ENCODE peak calls at places on chromosomes 5 and 9, in ten cellular contexts. H is Peyer's patch; K is sigmoid colon; Z is suprapubic skin; G is neural progenitor cell; R is fibroblast of mammary gland; F is AG04449; Y is ascending aorta; D is CD8-positive, alpha-beta T cell; I is uterus. P is an unnamed sample.

GRCh38 chr5:150789943-150790611 is 11.5 kb downstream of the SMIM3 start:
- DNase-seq in F (peak), R (peak), I (peak), Y (peak), D (peak), Z (no peak), K (peak), H (no peak), G (peak), P (peak)

GRCh38 chr9:105205787-105206511 is 38.5 kb upstream of the SLC44A1 start:
- DNase-seq in D (no peak), K (peak), I (peak), Z (peak), Y (peak), F (peak), G (no peak), H (no peak), R (peak), P (peak)

GRCh38 chr5:129972774-129973173 is 68.5 kb downstream of the CHSY3 start:
- DNase-seq in Y (no peak), K (no peak), I (no peak), G (no peak), D (no peak), F (no peak), R (peak), H (no peak), Z (no peak), P (no peak)

GRCh38 chr9:12718482-12719026 is 25.4 kb downstream of the TYRP1 start:
- DNase-seq in K (no peak), F (peak), H (peak), Z (no peak), Y (no peak), R (no peak), G (peak), D (no peak), I (no peak), P (no peak)

GRCh38 chr9:137582286-137582860 is 3.6 kb upstream of the DPH7 start:
- DNase-seq in I (no peak), H (no peak), Y (no peak), F (no peak), R (peak), Z (no peak), K (no peak), D (no peak), G (peak), P (no peak)

GRCh38 chr5:150142800-150143724 is 12.6 kb downstream of the PDGFRB start:
- DNase-seq in G (no peak), Z (peak), H (no peak), R (peak), K (peak), Y (peak), F (no peak), I (peak), D (no peak), P (peak)

GRCh38 chr5:6194261-6194875 is 184.0 kb downstream of the MED10 start:
- DNase-seq in K (no peak), H (no peak), Z (no peak), R (no peak), Y (no peak), F (no peak), G (no peak), I (no peak), D (no peak), P (no peak)

GRCh38 chr5:134438641-134439621 is 27.2 kb upstream of the CDKN2AIPNL start:
- DNase-seq in R (peak), I (peak), K (peak), D (no peak), Y (peak), F (peak), Z (peak), H (peak), G (no peak), P (peak)

GRCh38 chr9:87138128-87139040 is 191.1 kb upstream of the GAS1 start:
- DNase-seq in I (no peak), Z (no peak), Y (no peak), R (peak), H (no peak), D (no peak), F (no peak), K (no peak), G (no peak), P (no peak)

GRCh38 chr9:136544549-136545064 is 1.2 kb downstream of the NOTCH1 start:
- DNase-seq in R (peak), K (peak), D (peak), Z (no peak), I (peak), Y (no peak), F (no peak), G (peak), H (peak), P (no peak)

GRCh38 chr9:89863141-89863540 is 258.3 kb downstream of the GADD45G start:
- DNase-seq in D (no peak), R (no peak), Z (no peak), I (no peak), G (no peak), H (peak), F (no peak), K (peak), Y (no peak), P (no peak)

GRCh38 chr5:172454355-172455086 is at the start of gene SH3PXD2B:
- DNase-seq in R (peak), Y (peak), I (peak), K (peak), Z (peak), H (peak), G (peak), F (no peak), D (peak), P (no peak)

GRCh38 chr5:157217289-157218024 is 36.8 kb downstream of the ITK start:
- DNase-seq in F (no peak), R (no peak), G (no peak), K (no peak), Y (no peak), D (peak), Z (no peak), I (no peak), H (no peak), P (no peak)

GRCh38 chr5:38453506-38453905 is 102.9 kb downstream of the LIFR start:
- DNase-seq in H (no peak), K (no peak), Y (no peak), F (no peak), D (peak), G (no peak), I (no peak), R (no peak), Z (no peak), P (no peak)

DNA sequence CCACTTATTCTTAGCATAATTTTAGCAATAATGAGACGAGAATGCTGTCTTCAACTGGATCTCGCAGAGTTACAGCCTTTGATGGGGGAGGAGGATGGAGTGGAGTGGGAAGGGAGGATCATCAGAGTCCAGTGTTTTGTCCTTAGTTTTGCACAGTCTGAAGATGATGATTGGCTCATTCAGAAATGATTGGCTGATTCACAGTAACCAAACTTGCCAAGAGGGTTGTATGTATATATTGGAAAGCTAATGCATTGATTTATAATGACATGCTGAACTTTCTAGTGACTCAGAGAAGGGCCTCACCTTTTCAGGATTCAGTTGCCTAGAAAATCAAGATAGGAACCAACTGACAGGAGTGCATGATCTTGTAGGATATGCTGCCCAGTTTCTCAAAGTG is 448.0 kb downstream of the CCDC171 start:
- DNase-seq in G (no peak), R (peak), I (no peak), F (no peak), H (no peak), D (no peak), Y (no peak), Z (no peak), K (no peak), P (no peak)
- TF ChIP-seq CTCF in G (no peak), R (no peak), I (no peak), F (no peak), H (no peak), D (no peak), Y (no peak), Z (no peak), K (no peak), P (no peak)

GRCh38 chr5:16582081-16582480 is 34.7 kb downstream of the RETREG1 start:
- DNase-seq in R (peak), D (no peak), I (no peak), G (no peak), K (no peak), Z (no peak), Y (no peak), H (no peak), F (no peak), P (no peak)

GRCh38 chr5:16589658-16590057 is 27.1 kb downstream of the RETREG1 start:
- DNase-seq in Y (no peak), D (no peak), K (no peak), F (no peak), I (no peak), R (no peak), G (no peak), Z (no peak), H (no peak), P (no peak)

GRCh38 chr5:16580382-16580781 is 36.4 kb downstream of the RETREG1 start:
- DNase-seq in K (no peak), D (no peak), R (no peak), Z (no peak), Y (no peak), H (no peak), I (no peak), F (no peak), G (no peak), P (no peak)

GRCh38 chr5:16588434-16589214 is 28.2 kb downstream of the RETREG1 start:
- DNase-seq in R (no peak), G (no peak), K (no peak), Y (no peak), H (no peak), F (no peak), D (no peak), Z (no peak), I (no peak), P (no peak)

GRCh38 chr5:16585028-16585667 is 31.6 kb downstream of the RETREG1 start:
- DNase-seq in F (no peak), R (no peak), G (no peak), H (no peak), D (no peak), I (no peak), Z (no peak), K (no peak), Y (no peak), P (no peak)
- TF ChIP-seq CTCF in F (peak), R (peak), G (peak), H (peak), D (peak), I (no peak), Z (no peak), K (no peak), Y (no peak), P (peak)

GRCh38 chr9:134641173-134641985 is at the start of gene COL5A1:
- DNase-seq in H (peak), F (no peak), Y (peak), K (peak), I (peak), Z (peak), R (peak), D (peak), G (peak), P (peak)
- TF ChIP-seq CTCF in H (peak), F (peak), Y (peak), K (peak), I (peak), Z (peak), R (no peak), D (no peak), G (no peak), P (no peak)

GRCh38 chr5:80479713-80480112 is 8.2 kb upstream of the FAM151B start:
- DNase-seq in I (no peak), F (no peak), D (no peak), Z (no peak), K (no peak), R (no peak), G (no peak), H (no peak), Y (no peak), P (no peak)

GRCh38 chr5:80480354-80480753 is 7.5 kb upstream of the FAM151B start:
- DNase-seq in H (no peak), K (no peak), F (no peak), G (no peak), D (no peak), I (no peak), R (no peak), Z (no peak), Y (no peak), P (no peak)

GRCh38 chr5:80483636-80484232 is 4.2 kb upstream of the FAM151B start:
- DNase-seq in Y (no peak), R (no peak), Z (no peak), K (no peak), D (no peak), G (no peak), H (no peak), F (no peak), I (no peak), P (no peak)

DNA sequence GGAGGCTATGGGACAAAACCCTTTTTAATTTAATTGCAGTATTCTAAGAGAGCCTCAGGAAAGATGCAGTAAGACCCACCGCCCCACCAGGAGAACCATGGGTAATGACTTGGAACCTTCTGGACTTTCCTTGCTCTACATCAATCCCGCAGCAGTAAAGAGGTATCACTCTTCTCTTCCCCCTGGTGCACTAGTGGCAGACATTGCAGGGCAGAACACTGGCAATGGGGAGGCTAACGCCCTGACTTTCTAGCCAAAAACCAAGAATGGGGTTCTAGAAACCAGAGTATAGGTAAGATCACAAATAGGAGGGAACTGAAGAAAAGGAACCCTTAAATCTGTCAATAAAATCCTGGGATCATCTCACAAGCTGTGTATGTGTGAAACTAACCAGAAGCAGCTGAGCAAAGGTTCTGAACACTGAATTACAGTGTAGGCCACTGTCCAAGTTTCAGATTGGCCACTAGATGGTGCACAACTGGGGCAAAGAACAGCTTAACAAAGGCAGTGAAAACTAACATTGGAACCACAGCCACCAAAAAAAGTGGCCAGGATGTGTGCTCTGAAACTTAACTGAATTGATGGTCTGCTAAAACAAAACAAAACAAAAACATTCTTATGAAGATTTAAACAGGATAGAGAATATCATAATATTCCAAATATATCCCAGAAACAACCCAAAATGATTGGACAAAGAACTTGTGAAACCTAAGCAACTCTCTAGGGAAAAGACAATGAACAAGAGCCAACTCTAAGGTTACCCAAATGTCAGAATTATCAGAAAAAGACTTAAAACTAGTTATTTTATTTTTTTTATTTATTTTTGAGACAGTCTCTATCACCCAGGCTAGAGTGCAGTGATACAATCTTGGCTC is 6.6 kb upstream of the FAM151B start:
- DNase-seq in R (peak), H (no peak), Y (no peak), I (no peak), K (no peak), D (no peak), F (no peak), G (peak), Z (no peak), P (peak)
- TF ChIP-seq CTCF in R (peak), H (peak), Y (no peak), I (no peak), K (peak), D (no peak), F (peak), G (peak), Z (no peak), P (peak)

GRCh38 chr9:124675261-124676158 is 95.6 kb downstream of the NR6A1 start:
- DNase-seq in H (no peak), G (no peak), D (no peak), F (no peak), R (no peak), I (no peak), K (no peak), Z (no peak), Y (no peak), P (no peak)
- TF ChIP-seq CTCF in H (no peak), G (no peak), D (no peak), F (no peak), R (peak), I (no peak), K (no peak), Z (no peak), Y (no peak), P (no peak)

P was measured in AG09319.